ENCODE peak calls at places on chromosome 15, in nine cellular contexts. A is HCT116, Z is K562, C is transverse colon, V is suprapubic skin, R is GM23338, Y is endothelial cell of umbilical vein, H is HL-60, K is breast epithelium. W is an unnamed sample.

GRCh38 chr15:60389261-60390077 is 8.3 kb downstream of the ANXA2 start:
- DNase-seq in K (no peak), C (no peak), Z (no peak), V (no peak), H (no peak), R (no peak), Y (no peak), A (no peak), W (no peak)

GRCh38 chr15:51075364-51075763 is 19.3 kb downstream of the TNFAIP8L3 start:
- DNase-seq in Z (no peak), V (no peak), C (no peak), K (no peak), A (no peak), Y (no peak), H (no peak), R (no peak), W (no peak)

GRCh38 chr15:64009798-64010241 is 36.5 kb downstream of the DAPK2 start:
- DNase-seq in Z (no peak), Y (no peak), H (no peak), K (no peak), V (no peak), C (no peak), R (no peak), A (no peak), W (no peak)

GRCh38 chr15:59843609-59844008 is 154.5 kb upstream of the BNIP2 start:
- DNase-seq in R (no peak), C (no peak), V (no peak), Y (no peak), K (no peak), A (no peak), Z (no peak), H (no peak), W (no peak)

GRCh38 chr15:70169147-70169546 is 71.4 kb upstream of the TLE3 start:
- DNase-seq in H (no peak), C (no peak), V (no peak), A (no peak), K (no peak), Z (no peak), R (no peak), Y (no peak), W (no peak)

GRCh38 chr15:53974813-53975212 is 3.4 kb upstream of the UNC13C start:
- DNase-seq in A (no peak), V (no peak), R (no peak), Z (no peak), H (peak), K (no peak), Y (no peak), C (no peak), W (no peak)

GRCh38 chr15:41018534-41018933 is 65.3 kb downstream of the CHAC1 start:
- DNase-seq in K (peak), R (peak), Y (peak), Z (no peak), A (no peak), C (peak), H (no peak), V (no peak), W (no peak)

GRCh38 chr15:27704939-27705514 is 394.1 kb downstream of the OCA2 start:
- DNase-seq in A (no peak), R (no peak), Y (no peak), V (no peak), Z (no peak), C (no peak), K (no peak), H (no peak), W (no peak)

GRCh38 chr15:29612096-29612495 is 210.2 kb downstream of the TJP1 start:
- DNase-seq in A (no peak), Z (no peak), H (no peak), R (peak), Y (peak), K (no peak), V (no peak), C (no peak), W (no peak)

DNA sequence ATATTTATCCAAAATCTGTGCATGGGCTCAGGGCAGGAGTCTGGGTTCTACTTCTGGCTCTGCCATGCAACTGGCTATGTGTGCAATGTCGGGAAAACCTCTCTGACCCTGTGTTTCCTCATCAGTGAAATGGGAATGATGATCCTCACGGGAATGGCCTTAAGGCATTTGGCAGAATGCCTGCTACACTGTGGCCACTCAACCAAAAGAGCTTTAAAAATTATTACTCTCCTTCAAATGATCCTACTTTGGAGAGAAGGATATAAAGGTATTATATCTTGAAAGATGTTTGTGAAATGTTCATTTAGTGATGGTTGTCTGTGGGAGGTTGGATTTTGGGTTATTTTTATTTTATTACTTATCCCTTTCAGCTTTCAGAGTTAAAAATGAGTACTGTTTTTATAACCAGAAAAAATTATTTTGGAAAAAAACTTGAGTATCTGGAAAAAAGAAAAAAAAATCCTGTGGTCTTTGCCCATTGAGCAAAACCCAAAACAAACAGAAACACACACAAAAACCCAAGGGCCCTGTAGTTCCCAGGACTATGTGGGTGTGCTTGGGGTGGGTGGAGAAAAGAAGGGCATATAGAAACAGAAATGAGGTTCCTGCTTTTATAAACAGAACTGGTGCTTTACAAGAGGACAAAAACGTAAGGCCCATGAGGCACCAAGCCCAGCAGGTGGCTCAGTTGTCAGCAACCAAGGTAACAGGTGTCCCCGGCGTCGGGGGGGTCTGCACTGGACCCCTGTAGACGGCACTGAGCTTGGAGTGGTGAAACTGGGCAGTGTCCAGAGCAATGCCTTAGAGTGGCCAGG is 22.0 kb downstream of the RGMA start:
- DNase-seq in Y (no peak), A (no peak), K (no peak), R (no peak), Z (no peak), V (no peak), H (no peak), C (no peak), W (no peak)
- H3K4me3 ChIP-seq in Y (no peak), A (no peak), K (peak), R (no peak), Z (no peak), V (no peak), H (no peak), C (no peak), W (no peak)

DNA sequence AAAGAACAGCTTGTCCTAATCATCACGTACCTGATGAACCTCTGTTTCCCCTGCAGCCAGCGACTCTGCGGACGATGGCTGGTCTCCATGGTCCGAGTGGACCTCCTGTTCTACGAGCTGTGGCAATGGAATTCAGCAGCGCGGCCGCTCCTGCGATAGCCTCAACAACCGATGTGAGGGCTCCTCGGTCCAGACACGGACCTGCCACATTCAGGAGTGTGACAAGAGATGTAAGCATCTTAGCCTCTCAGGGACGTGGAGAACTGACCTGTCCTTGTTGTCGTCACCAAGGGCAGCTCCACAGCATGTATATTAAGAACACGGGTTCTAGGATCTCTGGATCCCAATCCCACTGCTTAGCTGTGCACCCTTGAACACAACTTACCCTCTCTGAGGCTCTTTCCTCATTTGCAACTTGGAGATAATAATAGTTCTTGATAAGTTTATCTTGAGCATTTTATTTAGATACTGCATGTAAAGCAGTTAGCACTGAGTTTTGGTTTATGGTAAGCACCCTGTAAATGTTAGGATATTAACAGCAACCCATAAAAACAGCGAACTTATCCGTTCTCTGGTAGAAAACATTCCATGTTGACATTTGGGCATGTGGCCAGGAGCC is 6.5 kb downstream of the THBS1 start:
- DNase-seq in Z (no peak), Y (peak), A (no peak), H (no peak), C (peak), R (no peak), V (no peak), K (no peak), W (no peak)
- TF ChIP-seq POLR2AphosphoS5 in Z (no peak), Y (peak), A (no peak), H (no peak), C (peak), R (no peak), V (no peak), K (no peak), W (no peak)

DNA sequence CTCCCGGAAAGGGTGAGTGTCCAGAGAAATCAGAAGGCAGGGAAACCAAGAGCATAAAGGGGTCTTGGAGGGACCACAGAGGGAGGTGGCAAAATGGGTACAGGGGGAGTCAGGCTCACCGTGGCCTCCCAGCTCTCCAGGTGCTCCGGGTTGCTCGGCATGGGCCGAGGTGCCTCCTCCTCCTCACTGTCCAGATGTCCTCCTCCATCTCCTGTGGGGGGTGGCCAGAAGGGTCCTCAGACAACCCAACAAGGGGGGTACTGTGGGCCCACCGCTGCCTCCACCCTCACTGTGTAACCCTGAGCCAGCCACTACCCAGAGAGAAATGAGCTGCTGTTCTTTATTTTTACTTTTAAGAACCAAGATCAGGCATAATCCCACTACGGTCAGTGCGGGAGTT is 30.4 kb upstream of the OR4F6 start:
- DNase-seq in V (no peak), C (no peak), K (no peak), H (no peak), Z (no peak), A (no peak), R (no peak), Y (no peak), W (no peak)
- H3K4me3 ChIP-seq in V (no peak), C (no peak), K (no peak), H (no peak), Z (no peak), A (no peak), R (no peak), Y (no peak), W (no peak)

DNA sequence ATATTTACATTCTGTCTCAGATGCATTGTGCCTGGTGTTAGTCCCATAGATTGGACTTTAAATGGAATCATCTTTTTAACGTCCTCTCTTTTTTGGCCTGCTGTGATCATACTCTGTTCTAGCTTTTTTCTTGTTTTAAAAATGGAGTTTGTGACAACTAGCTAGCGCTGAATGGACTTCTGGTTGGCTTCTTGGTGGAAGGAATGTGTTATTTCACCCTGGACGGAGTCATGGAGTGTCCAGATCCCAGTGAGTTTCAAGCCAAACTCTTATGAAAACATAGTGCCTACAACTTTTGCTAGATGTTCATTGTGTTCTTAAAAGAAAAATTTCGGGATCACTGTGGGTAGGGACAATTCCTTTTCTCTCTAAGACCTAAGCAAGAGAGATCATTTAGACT is 192.6 kb downstream of the TCF12 start:
- DNase-seq in K (no peak), C (no peak), Z (no peak), A (no peak), R (peak), V (no peak), Y (no peak), H (no peak), W (no peak)
- TF ChIP-seq POLR2AphosphoS5 in K (no peak), C (no peak), Z (no peak), A (no peak), R (no peak), V (no peak), Y (no peak), H (no peak), W (no peak)

W was measured in SK-N-MC.